ENCODE peak calls at places on chromosomes 11 and 22, in five cellular contexts. H is right atrium auricular region, Y is upper lobe of left lung, T is A549, W is sigmoid colon. K is an unnamed sample.

GRCh38 chr11:116510166-116510565 is 262.6 kb downstream of the BUD13 start:
- DNase-seq in Y (no peak), T (no peak), H (no peak), W (no peak), K (no peak)

GRCh38 chr22:37145415-37146385 is 4.0 kb downstream of the IL2RB start:
- DNase-seq in W (no peak), T (no peak), Y (no peak), H (no peak), K (no peak)

GRCh38 chr11:82980292-82980691 is 78.8 kb downstream of the DDIAS start:
- DNase-seq in T (peak; percentile 26), H (no peak), Y (no peak), W (no peak), K (no peak)

GRCh38 chr11:17771415-17771814 is 36.8 kb downstream of the KCNC1 start:
- DNase-seq in Y (no peak), H (no peak), T (no peak), W (no peak), K (no peak)

GRCh38 chr22:48139776-48140175 is 1377.3 kb downstream of the TBC1D22A start:
- DNase-seq in T (no peak), H (peak; percentile 28), Y (no peak), W (no peak), K (no peak)

GRCh38 chr22:22887621-22888503 is at the start of gene IGLL5:
- DNase-seq in W (no peak), H (no peak), Y (peak; percentile 17), T (no peak), K (peak; percentile 67)

GRCh38 chr11:87280143-87280542 is 242.4 kb downstream of the TMEM135 start:
- DNase-seq in H (no peak), W (no peak), T (no peak), Y (no peak), K (no peak)

GRCh38 chr22:43147821-43148220 is 3.5 kb upstream of the TSPO start:
- DNase-seq in W (no peak), T (no peak), Y (peak; percentile 62), H (no peak), K (peak; percentile 56)

GRCh38 chr22:47631571-47632102 is 869.2 kb downstream of the TBC1D22A start:
- DNase-seq in H (no peak), T (no peak), Y (no peak), W (no peak), K (no peak)

GRCh38 chr11:65709661-65710060 is 2.4 kb upstream of the KAT5 start:
- DNase-seq in W (no peak), T (no peak), Y (no peak), H (no peak), K (no peak)

GRCh38 chr11:2419638-2420501 is 19.3 kb downstream of the TSSC4 start:
- DNase-seq in W (peak; percentile 89), T (peak; percentile 79), H (peak; percentile 84), Y (peak; percentile 76), K (peak; percentile 79)

GRCh38 chr11:1298695-1299492 is 10.5 kb downstream of the TOLLIP start:
- DNase-seq in H (peak; percentile 85), W (peak; percentile 93), T (peak; percentile 76), Y (peak; percentile 95), K (no peak)

GRCh38 chr11:120571476-120571875 is 59.9 kb downstream of the GRIK4 start:
- DNase-seq in T (no peak), W (peak; percentile 44), Y (no peak), H (no peak), K (no peak)

GRCh38 chr11:106391771-106392412 is 314.4 kb downstream of the AASDHPPT start:
- DNase-seq in H (no peak), Y (no peak), W (no peak), T (no peak), K (no peak)

GRCh38 chr11:688681-689080 is 6.3 kb downstream of the DEAF1 start:
- DNase-seq in T (no peak), H (no peak), W (no peak), Y (no peak), K (no peak)

GRCh38 chr22:45859231-45860161 is 117.5 kb downstream of the WNT7B start:
- DNase-seq in H (peak; percentile 47), T (peak; percentile 92), Y (peak; percentile 51), W (no peak), K (no peak)

GRCh38 chr22:19958083-19959042 is 16.7 kb upstream of the TXNRD2 start:
- DNase-seq in Y (no peak), W (peak; percentile 75), H (no peak), T (no peak), K (no peak)

DNA sequence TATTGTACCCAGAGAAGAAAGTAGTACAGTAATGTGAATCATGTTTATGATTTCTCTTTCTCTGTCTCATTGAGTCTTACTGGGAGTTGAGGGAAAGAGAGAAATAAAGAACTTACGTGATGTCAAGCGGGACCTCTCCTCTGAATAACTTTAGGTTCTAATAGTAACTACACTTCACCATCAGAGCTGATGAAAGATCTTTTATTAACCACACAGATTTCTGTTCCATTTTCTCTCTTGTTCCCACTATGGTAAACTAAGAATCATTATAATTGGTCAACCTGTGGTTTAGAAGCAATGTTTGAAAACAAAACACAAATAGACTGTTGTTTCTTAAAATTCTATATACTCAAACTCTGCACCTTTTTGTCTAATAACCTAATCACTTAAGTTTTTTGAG is 142.3 kb downstream of the ELP4 start:
- DNase-seq in W (no peak), H (no peak), T (no peak), Y (no peak), K (no peak)
- TF ChIP-seq CTCF in W (no peak), H (no peak), T (no peak), Y (no peak), K (no peak)

DNA sequence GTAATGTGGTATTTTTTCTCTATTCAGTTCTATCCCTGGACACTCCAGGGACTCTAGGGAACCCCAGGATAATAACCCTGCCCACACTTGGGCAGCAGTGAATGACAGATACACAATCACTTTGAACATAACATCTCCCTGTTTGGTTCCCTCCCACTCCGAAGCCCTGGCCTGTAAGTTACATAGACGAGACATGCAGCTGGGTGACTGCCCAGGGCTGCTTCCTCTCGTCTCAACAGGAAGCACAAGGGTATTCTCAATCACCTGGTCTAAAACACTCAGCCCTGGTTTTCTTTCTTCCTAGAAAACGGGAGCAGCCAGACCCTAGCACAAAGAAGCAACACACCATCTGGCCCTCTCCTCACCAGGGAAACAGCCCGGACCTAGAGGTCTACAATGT is 19.3 kb downstream of the LAYN start:
- DNase-seq in T (no peak), H (no peak), Y (no peak), W (no peak), K (no peak)
- H3K27ac ChIP-seq in T (peak overlapping the region; percentile 61), H (no peak overlapping the region), Y (no peak overlapping the region), W (no peak overlapping the region), K (no peak overlapping the region)

GRCh38 chr11:67286621-67287333 is 2.3 kb upstream of the ANKRD13D start:
- DNase-seq in H (no peak), T (no peak), W (peak; percentile 74), Y (peak; percentile 73), K (peak; percentile 26)
- H3K4me1 ChIP-seq in H (peaks cover 39% of the 10 kb centered on the region), T (peaks cover 19% of the 10 kb centered on the region), W (peaks cover 36% of the 10 kb centered on the region), Y (peaks cover 36% of the 10 kb centered on the region), K (peaks cover 37% of the 10 kb centered on the region)

DNA sequence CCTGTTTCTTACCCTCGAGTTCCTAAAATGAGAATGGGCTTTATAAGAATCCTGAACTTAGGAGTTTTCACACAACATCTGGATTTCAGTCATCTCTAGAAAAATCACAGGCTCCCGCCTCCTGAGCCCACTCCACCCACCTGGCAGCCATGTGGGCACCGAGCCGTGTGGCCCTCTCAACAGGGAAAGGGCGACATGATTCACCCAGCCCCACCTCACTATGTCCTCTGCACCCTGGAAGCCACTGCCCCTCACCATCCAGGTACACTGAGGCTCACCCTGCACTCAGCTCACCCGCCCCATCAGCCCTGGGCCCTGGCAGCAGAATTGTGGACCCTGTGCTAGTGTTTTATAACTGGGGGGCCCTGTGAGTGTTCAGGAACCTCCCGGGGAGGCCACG is 101.5 kb downstream of the SHANK2 start:
- DNase-seq in Y (no peak), H (no peak), W (no peak), T (no peak), K (no peak)
- TF ChIP-seq CTCF in Y (no peak), H (no peak), W (no peak), T (no peak), K (no peak)

GRCh38 chr11:122038543-122038942 is 77.5 kb downstream of the BLID start:
- DNase-seq in H (no peak), W (no peak), Y (no peak), T (no peak), K (no peak)
- H3K27ac ChIP-seq in H (no peak overlapping the region), W (no peak overlapping the region), Y (no peak overlapping the region), T (no peak overlapping the region), K (no peak overlapping the region)

K was measured in OCI-LY7.